ENCODE peak calls at places on chromosomes 4 and X, in eight cellular contexts. E is upper lobe of right lung, C is ascending aorta, B is neural progenitor cell, Q is kidney, Z is A549, N is astrocyte, W is cardiac muscle cell. G is an unnamed sample.

GRCh38 chrX:107715331-107716044 is 60.1 kb downstream of the TSC22D3 start:
- DNase-seq in N (no peak), W (no peak), E (no peak), B (no peak), Z (no peak), Q (no peak), C (peak; percentile 62), G (peak; percentile 51)

GRCh38 chr4:187470061-187470460 is 525.5 kb upstream of the ZFP42 start:
- DNase-seq in E (no peak), Q (no peak), N (no peak), W (no peak), Z (no peak), B (no peak), C (no peak), G (no peak)

GRCh38 chrX:65582450-65583082 is 48.0 kb upstream of the LAS1L start:
- DNase-seq in E (no peak), Q (no peak), N (no peak), B (peak; percentile 12), Z (no peak), C (no peak), W (no peak), G (no peak)

GRCh38 chrX:3244203-3244743 is 102.2 kb downstream of the MXRA5 start:
- DNase-seq in Q (no peak), E (no peak), Z (no peak), C (no peak), B (no peak), N (peak; percentile 93), W (no peak), G (no peak)

GRCh38 chrX:71302461-71303213 is 1.1 kb downstream of the ITGB1BP2 start:
- DNase-seq in N (peak; percentile 12), W (no peak), E (no peak), Z (no peak), B (no peak), C (no peak), Q (no peak), G (no peak)

GRCh38 chr4:78971326-78971725 is 32.1 kb upstream of the PAQR3 start:
- DNase-seq in C (no peak), Z (no peak), E (no peak), W (no peak), Q (no peak), N (no peak), B (no peak), G (no peak)

GRCh38 chr4:152357206-152357605 is 178.7 kb downstream of the FBXW7 start:
- DNase-seq in C (no peak), Q (no peak), N (no peak), Z (no peak), B (no peak), E (peak; percentile 62), W (no peak), G (peak; percentile 54)

GRCh38 chrX:17622331-17622730 is 115.0 kb upstream of the SCML1 start:
- DNase-seq in W (no peak), Q (no peak), E (no peak), B (no peak), N (no peak), Z (no peak), C (no peak), G (no peak)

GRCh38 chrX:37685452-37686347 is at the start of gene XK:
- DNase-seq in C (peak; percentile 71), W (peak; percentile 67), E (peak; percentile 76), N (peak; percentile 6), Q (peak; percentile 82), Z (peak; percentile 2), B (peak; percentile 68), G (peak; percentile 71)

GRCh38 chr4:158302076-158302866 is 92.0 kb downstream of the TMEM144 start:
- DNase-seq in Z (no peak), W (no peak), C (no peak), N (peak; percentile 85), B (no peak), Q (no peak), E (no peak), G (no peak)

GRCh38 chr4:79211490-79211889 is 114.4 kb downstream of the NAA11 start:
- DNase-seq in C (no peak), Z (no peak), B (no peak), N (no peak), Q (no peak), E (no peak), W (no peak), G (no peak)

GRCh38 chr4:188971125-188971524 is 831.9 kb downstream of the TRIML1 start:
- DNase-seq in B (no peak), Z (no peak), N (peak; percentile 6), Q (no peak), W (no peak), E (no peak), C (no peak), G (no peak)

GRCh38 chrX:74613350-74614192 is 853 bp downstream of the RLIM start:
- DNase-seq in N (peak; percentile 12), W (peak; percentile 24), B (peak; percentile 29), E (no peak), Q (peak; percentile 41), Z (peak; percentile 23), C (no peak), G (peak; percentile 33)

GRCh38 chrX:37454537-37455285 is 105.5 kb downstream of the PRRG1 start:
- DNase-seq in B (no peak), C (no peak), W (no peak), Q (no peak), E (no peak), Z (peak; percentile 6), N (peak; percentile 70), G (no peak)

GRCh38 chr4:52990706-52991105 is 128.6 kb downstream of the RASL11B start:
- DNase-seq in E (no peak), N (no peak), Q (no peak), C (no peak), B (no peak), W (no peak), Z (no peak), G (no peak)

GRCh38 chr4:67292649-67293048 is 252.7 kb downstream of the CENPC start:
- DNase-seq in B (no peak), C (no peak), Z (no peak), Q (no peak), E (no peak), N (no peak), W (no peak), G (no peak)

GRCh38 chr4:13126976-13127910 is 356.9 kb downstream of the RAB28 start:
- DNase-seq in Z (no peak), E (no peak), B (no peak), W (peak; percentile 8), C (no peak), Q (no peak), N (no peak), G (no peak)

GRCh38 chrX:136525738-136526606 is 6.0 kb upstream of the VGLL1 start:
- DNase-seq in Q (peak; percentile 68), W (no peak), N (peak; percentile 78), B (no peak), Z (peak; percentile 8), E (no peak), C (peak; percentile 84), G (peak; percentile 38)

GRCh38 chr4:151325320-151326246 is at the start of gene SH3D19:
- DNase-seq in B (peak; percentile 78), Z (peak; percentile 61), W (peak; percentile 64), Q (peak; percentile 87), C (peak; percentile 83), E (peak; percentile 87), N (peak; percentile 62), G (peak; percentile 79)

DNA sequence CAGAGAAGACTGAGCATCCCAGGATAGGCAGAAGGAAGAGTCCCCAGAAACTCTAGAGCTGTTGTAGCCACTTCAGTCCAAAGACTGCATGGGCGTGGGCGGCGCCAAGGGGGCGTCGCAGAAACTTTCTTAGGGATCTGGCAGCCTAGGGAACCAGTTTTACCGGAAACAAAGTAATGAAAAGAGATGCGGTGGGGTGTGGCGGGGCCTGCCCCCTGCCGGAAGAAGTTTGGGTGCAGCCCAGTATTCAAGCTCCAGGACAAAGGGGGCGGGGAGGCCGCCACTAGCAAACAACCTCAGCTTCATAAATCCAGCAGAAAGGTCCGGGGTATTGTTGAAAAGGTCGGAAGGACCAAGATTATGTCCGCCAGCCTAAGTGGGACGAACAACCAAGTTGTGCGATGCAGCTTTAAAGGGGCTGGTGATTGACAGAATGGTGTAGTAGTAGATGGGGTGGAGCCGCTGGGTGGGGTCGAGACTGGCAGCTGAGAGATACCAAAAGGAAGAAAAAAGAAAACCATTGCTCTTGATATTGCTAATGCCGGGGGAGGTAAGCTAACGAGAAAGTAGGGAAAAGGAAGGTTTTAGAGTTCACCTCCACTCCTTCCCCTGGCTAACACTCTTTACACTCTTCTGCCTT is 190.5 kb downstream of the RRAGB start:
- DNase-seq in Z (no peak), C (peak; percentile 72), E (peak; percentile 80), B (peak; percentile 81), N (no peak), W (peak; percentile 63), Q (peak; percentile 83), G (peak; percentile 69)
- TF ChIP-seq CTCF in Z (no peak), C (no peak), E (peak; percentile 54), B (peak; percentile 57), N (peak; percentile 12), W (peak; percentile 38), Q (peak; percentile 26), G (peak; percentile 47)

DNA sequence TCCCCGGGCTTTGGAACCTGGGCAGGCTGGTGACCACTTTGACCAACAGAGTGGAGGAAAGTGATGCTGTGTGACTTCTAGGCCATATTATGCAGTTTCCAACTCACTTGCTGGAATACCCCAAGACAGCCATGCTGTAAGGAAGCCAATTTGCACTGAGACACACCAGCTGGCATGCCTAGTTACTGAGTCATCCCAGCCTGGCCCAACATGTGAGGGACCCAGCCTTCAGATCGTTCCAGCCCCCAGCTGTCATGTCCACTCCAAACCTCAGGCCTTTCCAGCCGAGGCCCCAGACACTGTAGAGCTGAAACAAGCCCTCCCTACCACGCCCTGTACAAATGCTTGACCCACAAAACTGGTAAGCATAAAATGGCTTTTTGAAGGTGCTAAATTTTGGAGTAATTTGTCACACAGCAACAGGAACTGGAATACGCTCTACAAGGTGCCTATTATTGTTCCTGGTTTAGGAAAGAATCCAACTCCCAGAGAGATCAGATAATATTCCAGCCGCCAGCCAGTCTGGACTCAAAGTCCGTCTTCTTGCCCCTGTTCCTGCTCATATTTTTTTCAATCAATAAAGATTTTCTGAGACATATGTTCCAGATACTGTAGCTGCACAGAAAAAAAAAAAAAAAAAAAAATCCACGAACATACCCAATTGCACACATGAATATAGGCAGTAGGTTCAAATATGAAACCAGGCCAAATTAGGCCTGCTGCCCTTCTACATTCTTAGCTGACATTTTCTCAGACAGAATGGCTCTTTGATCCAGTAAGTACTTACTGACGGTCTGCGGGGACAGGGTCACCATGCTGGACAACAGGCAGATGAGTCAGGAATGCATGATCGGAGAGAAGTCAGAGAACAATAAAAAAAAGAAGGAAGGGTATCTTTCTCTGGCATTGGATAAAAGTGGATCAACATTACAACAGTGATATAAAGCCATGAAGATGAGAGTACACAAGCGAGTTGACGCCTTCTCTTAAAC is 35.1 kb downstream of the SH3KBP1 start:
- DNase-seq in N (peak; percentile 80), Z (no peak), E (no peak), Q (no peak), W (no peak), B (no peak), C (no peak), G (no peak)
- H3K27ac ChIP-seq in N (peak overlapping the region; percentile 25), Z (no peak overlapping the region), E (no peak overlapping the region), Q (no peak overlapping the region), W (no peak overlapping the region), B (no peak overlapping the region), C (no peak overlapping the region), G (no peak overlapping the region)

GRCh38 chr4:4388418-4388817 is 1.5 kb downstream of the NSG1 start:
- DNase-seq in N (no peak), Q (no peak), C (no peak), E (no peak), Z (no peak), W (no peak), B (no peak), G (no peak)
- H3K4me3 ChIP-seq in N (no peak overlapping the region), Q (no peak overlapping the region), C (no peak overlapping the region), E (no peak overlapping the region), Z (no peak overlapping the region), W (no peak overlapping the region), B (peak overlapping the region; percentile 85), G (peak overlapping the region; percentile 48)

GRCh38 chr4:127616898-127617297 is 15.9 kb upstream of the INTU start:
- DNase-seq in N (no peak), B (no peak), Z (no peak), Q (no peak), C (no peak), W (no peak), E (no peak), G (no peak)
- TF ChIP-seq CTCF in N (no peak), B (no peak), Z (no peak), Q (no peak), C (no peak), W (no peak), E (no peak), G (no peak)